ENCODE peak calls at places on chromosomes 3 and 15, in ten cellular contexts. T is spleen, Z is uterus, V is body of pancreas, X is transverse colon, M is gastrocnemius medialis, E is ovary, R is prostate gland, Q is A549, O is esophagus muscularis mucosa. W is an unnamed sample. For H3K9me3, the result is how much of the 10 kb centered on the place peaks cover.

GRCh38 chr15:68032672-68033071 is 21.4 kb upstream of the PIAS1 start:
- DNase-seq in T (no peak), Z (no peak), V (no peak), X (no peak), M (no peak), E (no peak), R (no peak), Q (no peak), O (no peak), W (no peak)

GRCh38 chr15:98035577-98036010 is 75.1 kb downstream of the ARRDC4 start:
- DNase-seq in T (no peak), Z (no peak), V (no peak), X (no peak), M (no peak), E (no peak), R (no peak), Q (no peak), O (peak), W (no peak)

GRCh38 chr3:126955004-126955790 is 27.7 kb upstream of the PLXNA1 start:
- DNase-seq in T (peak), Z (no peak), V (no peak), X (no peak), M (no peak), E (no peak), R (no peak), Q (no peak), O (no peak), W (no peak)

GRCh38 chr3:186882125-186882524 is 39.6 kb downstream of the ADIPOQ start:
- DNase-seq in T (no peak), Z (no peak), V (no peak), X (no peak), M (no peak), E (no peak), R (no peak), Q (no peak), O (no peak), W (no peak)

GRCh38 chr3:154015307-154015706 is 105.9 kb upstream of the ARHGEF26 start:
- DNase-seq in T (no peak), Z (no peak), V (no peak), X (no peak), M (no peak), E (no peak), R (no peak), Q (no peak), O (no peak), W (no peak)

GRCh38 chr3:24495334-24495994 is 814 bp upstream of the THRB start:
- DNase-seq in T (peak), Z (peak), V (peak), X (peak), M (peak), E (peak), R (peak), Q (peak), O (no peak), W (peak)

GRCh38 chr3:197793246-197793645 is 2.2 kb downstream of the LRCH3 start:
- DNase-seq in T (no peak), Z (no peak), V (no peak), X (no peak), M (no peak), E (no peak), R (no peak), Q (no peak), O (no peak), W (no peak)

GRCh38 chr3:48996640-48997039 is 6.6 kb downstream of the P4HTM start:
- DNase-seq in T (no peak), Z (no peak), V (no peak), X (no peak), M (no peak), E (no peak), R (no peak), Q (no peak), O (no peak), W (no peak)

GRCh38 chr3:100129944-100130343 is 15.6 kb upstream of the FILIP1L start:
- DNase-seq in T (no peak), Z (no peak), V (no peak), X (no peak), M (no peak), E (no peak), R (no peak), Q (no peak), O (no peak), W (no peak)

GRCh38 chr15:65334586-65335231 is 30.2 kb downstream of the RNU5B-1 start:
- DNase-seq in T (peak), Z (no peak), V (no peak), X (no peak), M (no peak), E (no peak), R (no peak), Q (no peak), O (no peak), W (no peak)

GRCh38 chr15:51600114-51600513 is 22.5 kb downstream of the DMXL2 start:
- DNase-seq in T (no peak), Z (no peak), V (no peak), X (no peak), M (no peak), E (no peak), R (no peak), Q (no peak), O (no peak), W (no peak)

GRCh38 chr3:165195628-165196576 is at the start of gene SLITRK3:
- DNase-seq in T (no peak), Z (peak), V (no peak), X (no peak), M (no peak), E (no peak), R (no peak), Q (no peak), O (no peak), W (no peak)

DNA sequence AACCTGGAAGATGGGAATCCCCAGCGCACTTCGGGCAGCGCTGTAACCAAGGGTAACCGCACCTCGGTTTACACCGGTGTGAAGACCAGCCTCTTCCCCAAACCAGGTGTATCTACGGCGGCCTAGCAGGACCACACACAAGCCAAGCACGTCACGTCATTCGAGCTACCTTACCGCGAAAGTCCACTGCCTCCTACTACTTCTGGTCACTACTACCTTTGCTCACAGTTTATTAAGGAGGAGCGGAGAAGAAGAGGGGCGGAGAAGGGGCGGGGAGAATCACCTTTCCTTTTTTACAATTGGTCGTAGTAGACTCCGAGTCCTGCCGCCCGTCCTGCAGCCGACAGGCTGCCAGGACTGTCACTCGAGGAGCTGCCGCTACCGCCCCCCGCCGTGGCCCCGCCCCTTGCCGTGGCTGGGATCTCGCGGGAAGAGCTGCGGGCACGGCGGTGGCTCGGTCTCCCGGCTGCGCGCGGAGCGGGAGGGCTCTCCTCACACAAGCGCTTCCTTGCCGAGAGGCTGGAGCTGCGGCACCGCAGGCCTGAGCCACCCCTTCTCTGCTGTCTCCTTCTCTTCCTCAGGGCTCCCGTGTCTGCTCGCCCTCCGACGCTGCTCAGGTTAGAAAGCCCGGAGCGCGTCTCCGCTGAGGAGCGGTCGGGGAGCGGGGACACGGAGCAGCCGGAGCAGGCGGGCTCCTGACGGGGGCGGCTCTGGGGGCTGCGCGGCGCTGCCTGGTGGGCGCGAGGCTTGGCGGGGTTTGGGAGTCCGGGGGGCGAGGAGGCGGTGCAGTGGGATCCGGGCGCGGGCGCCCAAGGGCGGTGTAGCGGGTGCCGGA is at the start of gene GLCE:
- DNase-seq in T (peak), Z (peak), V (peak), X (peak), M (peak), E (peak), R (peak), Q (peak), O (peak), W (peak)
- TF ChIP-seq POLR2A in T (no peak), Z (peak), V (peak), X (peak), M (peak), E (peak), R (peak), Q (peak), O (peak), W (peak)

GRCh38 chr15:87931584-87931983 is 325.0 kb downstream of the NTRK3 start:
- DNase-seq in T (no peak), Z (no peak), V (no peak), X (no peak), M (no peak), E (no peak), R (no peak), Q (no peak), O (no peak), W (no peak)
- H3K9me3 ChIP-seq in T (under half), Z (under half), V (under half), X (under half), M (under half), E (under half), R (under half), Q (under half), O (under half), W (under half)

DNA sequence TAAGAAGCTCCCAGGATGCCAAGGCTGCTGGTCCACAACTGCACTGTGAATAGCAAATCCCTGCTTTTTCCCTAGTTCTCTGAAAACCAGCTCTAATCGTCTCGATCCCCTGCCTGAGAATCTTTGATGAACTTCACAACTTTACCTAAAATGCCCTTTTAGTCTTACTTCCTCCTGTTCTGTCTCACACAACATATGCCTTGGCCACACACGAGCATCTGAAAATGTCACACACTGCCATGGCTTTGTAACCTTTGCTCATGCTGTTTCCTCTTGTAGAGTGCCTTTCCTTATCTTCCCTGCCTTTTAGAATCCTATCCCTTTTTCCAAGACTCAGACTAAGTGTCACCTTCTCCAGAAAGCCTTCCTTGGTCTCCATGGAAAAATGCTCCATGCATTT is 71.4 kb upstream of the HACD2 start:
- DNase-seq in T (no peak), Z (no peak), V (no peak), X (no peak), M (no peak), E (no peak), R (no peak), Q (no peak), O (no peak), W (no peak)
- TF ChIP-seq POLR2A in T (no peak), Z (no peak), V (no peak), X (no peak), M (no peak), E (no peak), R (no peak), Q (no peak), O (no peak), W (no peak)

GRCh38 chr15:20348291-20348899 is 193.2 kb downstream of the GOLGA6L6 start:
- DNase-seq in T (no peak), Z (no peak), V (no peak), X (no peak), M (no peak), E (no peak), R (no peak), Q (no peak), O (peak), W (no peak)
- H3K9me3 ChIP-seq in T (under half), Z (under half), V (under half), X (under half), M (under half), E (under half), R (under half), Q (half or more), O (under half), W (under half)

GRCh38 chr15:41231536-41231935 is 468 bp downstream of the CHP1 start:
- DNase-seq in T (no peak), Z (no peak), V (no peak), X (no peak), M (no peak), E (no peak), R (no peak), Q (no peak), O (no peak), W (no peak)

GRCh38 chr15:41230345-41230649 is 260 bp downstream of the EXD1 start:
- DNase-seq in T (no peak), Z (no peak), V (no peak), X (no peak), M (no peak), E (no peak), R (no peak), Q (no peak), O (no peak), W (no peak)

GRCh38 chr15:41233367-41233771 is 2.3 kb downstream of the CHP1 start:
- DNase-seq in T (no peak), Z (no peak), V (no peak), X (no peak), M (no peak), E (no peak), R (no peak), Q (no peak), O (no peak), W (no peak)

GRCh38 chr15:41235929-41236328 is 4.9 kb downstream of the CHP1 start:
- DNase-seq in T (no peak), Z (no peak), V (no peak), X (no peak), M (no peak), E (no peak), R (no peak), Q (no peak), O (no peak), W (no peak)

GRCh38 chr15:41230650-41231533 is at the start of the genes CHP1 and EXD1:
- DNase-seq in T (peak), Z (peak), V (peak), X (peak), M (peak), E (peak), R (peak), Q (peak), O (peak), W (peak)
- TF ChIP-seq POLR2A in T (no peak), Z (peak), V (peak), X (peak), M (peak), E (peak), R (peak), Q (peak), O (peak), W (peak)

GRCh38 chr3:98890181-98890882 is 11.2 kb downstream of the DCBLD2 start:
- DNase-seq in T (no peak), Z (no peak), V (no peak), X (no peak), M (no peak), E (no peak), R (no peak), Q (no peak), O (no peak), W (no peak)

GRCh38 chr3:98885851-98886250 is 15.6 kb downstream of the DCBLD2 start:
- DNase-seq in T (no peak), Z (no peak), V (no peak), X (no peak), M (no peak), E (no peak), R (no peak), Q (no peak), O (no peak), W (no peak)

GRCh38 chr3:98887684-98888083 is 13.8 kb downstream of the DCBLD2 start:
- DNase-seq in T (no peak), Z (no peak), V (no peak), X (no peak), M (no peak), E (no peak), R (no peak), Q (no peak), O (no peak), W (no peak)

GRCh38 chr3:98886525-98886924 is 15.0 kb downstream of the DCBLD2 start:
- DNase-seq in T (no peak), Z (no peak), V (no peak), X (no peak), M (no peak), E (no peak), R (no peak), Q (no peak), O (no peak), W (no peak)

DNA sequence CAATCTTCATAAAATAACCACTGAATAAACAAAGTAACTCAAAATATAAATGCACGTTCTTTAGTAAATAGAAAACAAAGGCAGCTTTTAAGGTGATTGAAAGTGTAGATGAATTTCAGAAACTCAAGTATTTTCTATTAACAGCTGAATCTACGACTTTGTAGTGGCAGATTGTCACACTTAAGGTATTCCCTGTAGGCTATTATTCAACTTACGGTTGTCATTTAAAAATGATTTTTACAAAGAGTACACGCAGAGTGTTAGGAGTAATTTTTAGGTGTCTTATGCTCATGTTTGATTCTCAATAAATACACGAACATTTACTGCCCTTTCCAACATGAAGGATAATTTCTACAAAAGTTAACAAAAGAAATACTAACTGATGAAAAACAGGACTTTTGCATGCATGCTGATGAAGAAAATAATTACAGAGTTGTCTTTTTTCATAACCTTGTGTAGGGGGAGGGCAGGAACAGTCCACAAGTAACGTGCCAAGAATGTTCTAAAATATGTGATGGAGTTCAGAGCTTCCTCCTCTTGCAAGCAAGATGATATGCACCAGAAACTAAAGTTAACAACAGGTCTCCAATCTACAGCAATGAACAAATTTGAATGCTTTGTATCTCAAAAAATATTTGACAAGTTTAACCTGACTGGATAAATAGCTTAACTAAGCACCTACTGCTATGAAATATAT is 16.7 kb downstream of the DCBLD2 start:
- DNase-seq in T (no peak), Z (no peak), V (no peak), X (no peak), M (no peak), E (no peak), R (no peak), Q (no peak), O (no peak), W (no peak)
- H3K9me3 ChIP-seq in T (under half), Z (under half), V (under half), X (under half), M (under half), E (under half), R (under half), Q (under half), O (under half), W (under half)

GRCh38 chr15:66586155-66586976 is 20.6 kb upstream of the LCTL start:
- DNase-seq in T (no peak), Z (no peak), V (no peak), X (no peak), M (no peak), E (no peak), R (no peak), Q (no peak), O (no peak), W (no peak)
- TF ChIP-seq POLR2A in T (no peak), Z (no peak), V (no peak), X (no peak), M (no peak), E (no peak), R (no peak), Q (no peak), O (no peak), W (no peak)

DNA sequence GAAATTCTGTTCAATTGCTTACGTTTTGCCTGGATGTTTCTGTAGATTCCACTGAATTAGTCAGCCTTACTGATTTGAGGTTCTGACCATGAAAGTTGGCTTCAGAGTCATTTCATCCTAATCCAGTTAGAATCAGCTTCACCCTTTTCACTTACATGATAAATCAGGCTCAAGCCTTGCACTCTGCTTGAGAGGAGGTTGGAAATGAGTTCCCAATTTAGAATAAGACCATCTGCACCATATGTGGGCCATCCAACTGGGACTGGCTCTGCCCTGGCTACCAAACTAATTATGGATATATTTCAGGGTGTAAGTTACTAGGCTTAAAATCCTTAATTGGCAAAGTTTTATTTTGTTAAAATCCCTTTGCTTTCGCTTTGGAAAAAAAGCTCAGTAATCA is 255.7 kb downstream of the CHL1 start:
- DNase-seq in T (no peak), Z (no peak), V (no peak), X (no peak), M (no peak), E (no peak), R (no peak), Q (no peak), O (no peak), W (no peak)
- H3K9me3 ChIP-seq in T (under half), Z (under half), V (under half), X (under half), M (under half), E (under half), R (under half), Q (under half), O (under half), W (under half)

GRCh38 chr3:45597581-45597980 is 3.0 kb downstream of the LIMD1 start:
- DNase-seq in T (peak), Z (no peak), V (no peak), X (no peak), M (no peak), E (no peak), R (no peak), Q (no peak), O (no peak), W (no peak)

GRCh38 chr3:45595364-45596154 is 1.0 kb downstream of the LIMD1 start:
- DNase-seq in T (peak), Z (no peak), V (peak), X (peak), M (peak), E (peak), R (peak), Q (no peak), O (no peak), W (no peak)

GRCh38 chr3:45593708-45594601 is 596 bp upstream of the LIMD1 start:
- DNase-seq in T (peak), Z (peak), V (peak), X (peak), M (peak), E (peak), R (peak), Q (peak), O (no peak), W (peak)

GRCh38 chr3:45597166-45597565 is 2.6 kb downstream of the LIMD1 start:
- DNase-seq in T (peak), Z (peak), V (peak), X (peak), M (peak), E (no peak), R (no peak), Q (no peak), O (no peak), W (no peak)

DNA sequence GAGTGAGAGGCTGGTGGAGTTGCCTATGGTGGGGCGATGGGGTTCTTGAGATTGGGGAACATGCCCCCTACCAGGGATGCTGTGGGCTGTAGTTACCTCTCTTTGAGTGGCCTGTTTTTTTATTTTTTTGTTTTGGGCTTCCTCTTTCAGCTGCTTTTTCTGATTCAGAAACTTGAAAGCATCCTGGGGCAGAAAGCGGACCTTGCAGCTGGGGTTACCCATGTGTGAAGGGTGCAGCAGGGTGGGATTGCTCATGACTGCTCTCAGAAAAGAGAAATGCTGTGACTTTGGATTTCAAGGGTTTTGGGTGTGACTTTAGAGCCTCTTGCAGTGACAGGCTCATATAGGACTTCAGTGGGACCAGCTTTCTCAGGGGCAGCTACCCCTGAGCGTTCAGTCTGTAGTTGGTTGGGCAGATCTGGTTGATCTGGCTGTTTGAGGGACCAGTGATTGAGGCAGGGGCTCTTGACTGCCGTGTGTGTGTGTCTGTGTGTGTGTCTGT is 1.8 kb downstream of the LIMD1 start:
- DNase-seq in T (peak), Z (no peak), V (no peak), X (peak), M (no peak), E (no peak), R (no peak), Q (no peak), O (no peak), W (no peak)
- TF ChIP-seq POLR2A in T (no peak), Z (no peak), V (no peak), X (no peak), M (no peak), E (no peak), R (no peak), Q (no peak), O (no peak), W (no peak)